ENCODE peak calls at places on chromosomes 7 and 10, in eight cellular contexts. G, K, M, S, H, P, J and R are unnamed samples.

GRCh38 chr7:43674559-43675436 is 54.5 kb downstream of the COA1 start:
- DNase-seq in G (no peak), K (no peak), M (peak; percentile 93), S (no peak), H (no peak), P (no peak), J (peak; percentile 93), R (peak; percentile 33)

GRCh38 chr10:117552156-117552620 is 9.6 kb downstream of the EMX2 start:
- DNase-seq in G (no peak), K (no peak), M (peak; percentile 65), S (peak; percentile 88), H (peak; percentile 67), P (no peak), J (no peak), R (no peak)

GRCh38 chr10:121134711-121135110 is 283.5 kb downstream of the WDR11 start:
- DNase-seq in G (no peak), K (no peak), M (no peak), S (no peak), H (no peak), P (no peak), J (no peak), R (no peak)

GRCh38 chr10:4740471-4740870 is 85.5 kb upstream of the AKR1E2 start:
- DNase-seq in G (no peak), K (no peak), M (peak; percentile 36), S (no peak), H (no peak), P (no peak), J (no peak), R (no peak)

GRCh38 chr10:20714518-20714917 is 182.6 kb downstream of the NEBL start:
- DNase-seq in G (no peak), K (no peak), M (no peak), S (no peak), H (no peak), P (no peak), J (no peak), R (no peak)

GRCh38 chr10:102752934-102753664 is 9.4 kb downstream of the WBP1L start:
- DNase-seq in G (no peak), K (no peak), M (peak; percentile 86), S (peak; percentile 69), H (peak; percentile 75), P (no peak), J (peak; percentile 64), R (no peak)

GRCh38 chr7:38932509-38933168 is 23.6 kb upstream of the VPS41 start:
- DNase-seq in G (no peak), K (peak; percentile 64), M (peak; percentile 64), S (peak; percentile 82), H (peak; percentile 88), P (peak; percentile 70), J (peak; percentile 65), R (peak; percentile 58)

GRCh38 chr7:90931996-90932912 is 332.0 kb upstream of the FZD1 start:
- DNase-seq in G (no peak), K (no peak), M (peak; percentile 11), S (no peak), H (no peak), P (no peak), J (no peak), R (no peak)

GRCh38 chr7:54996391-54996790 is 22.4 kb upstream of the EGFR start:
- DNase-seq in G (no peak), K (no peak), M (peak; percentile 8), S (no peak), H (no peak), P (no peak), J (no peak), R (no peak)

GRCh38 chr10:58806970-58807630 is 294.4 kb downstream of the BICC1 start:
- DNase-seq in G (no peak), K (no peak), M (peak; percentile 48), S (no peak), H (no peak), P (no peak), J (no peak), R (no peak)

GRCh38 chr10:113853577-113854018 is 284 bp downstream of the DCLRE1A start:
- DNase-seq in G (no peak), K (no peak), M (peak; percentile 44), S (no peak), H (no peak), P (peak; percentile 14), J (no peak), R (peak; percentile 50)

GRCh38 chr7:71521506-71521905 is 389.6 kb downstream of the GALNT17 start:
- DNase-seq in G (peak; percentile 64), K (peak; percentile 19), M (peak; percentile 73), S (no peak), H (no peak), P (no peak), J (no peak), R (peak; percentile 6)

GRCh38 chr10:79355420-79356010 is 8.2 kb downstream of the PPIF start:
- DNase-seq in G (no peak), K (no peak), M (no peak), S (no peak), H (no peak), P (no peak), J (no peak), R (no peak)

GRCh38 chr7:139728203-139728602 is 49.6 kb downstream of the HIPK2 start:
- DNase-seq in G (no peak), K (no peak), M (no peak), S (no peak), H (no peak), P (no peak), J (no peak), R (no peak)
- H3K4me1 ChIP-seq in G (peaks cover 41% of the 10 kb centered on the region), K (peaks cover 13% of the 10 kb centered on the region), M (peaks cover 72% of the 10 kb centered on the region), S (peaks cover 20% of the 10 kb centered on the region), H (peaks cover 9% of the 10 kb centered on the region), P (peaks cover 3% of the 10 kb centered on the region), J (peaks cover 72% of the 10 kb centered on the region), R (peaks cover 62% of the 10 kb centered on the region)

GRCh38 chr7:100879685-100880261 is 4.9 kb downstream of the SRRT start:
- DNase-seq in G (no peak), K (no peak), M (no peak), S (peak; percentile 50), H (no peak), P (no peak), J (no peak), R (no peak)
- H3K4me1 ChIP-seq in G (peaks cover 37% of the 10 kb centered on the region), K (peaks cover 12% of the 10 kb centered on the region), M (peaks cover 18% of the 10 kb centered on the region), S (peaks cover 30% of the 10 kb centered on the region), H (peaks cover 8% of the 10 kb centered on the region), P (peaks cover 4% of the 10 kb centered on the region), J (peaks cover 9% of the 10 kb centered on the region), R (peaks cover 38% of the 10 kb centered on the region)

GRCh38 chr7:150980663-150981062 is 2.5 kb upstream of the KCNH2 start:
- DNase-seq in G (no peak), K (no peak), M (no peak), S (peak; percentile 77), H (peak; percentile 83), P (no peak), J (no peak), R (no peak)
- H3K4me1 ChIP-seq in G (peaks cover 22% of the 10 kb centered on the region), K (no peaks in the 10 kb centered on the region), M (no peaks in the 10 kb centered on the region), S (peaks cover 36% of the 10 kb centered on the region), H (peaks cover 34% of the 10 kb centered on the region), P (peaks cover 29% of the 10 kb centered on the region), J (peaks cover 32% of the 10 kb centered on the region), R (peaks cover 18% of the 10 kb centered on the region)

DNA sequence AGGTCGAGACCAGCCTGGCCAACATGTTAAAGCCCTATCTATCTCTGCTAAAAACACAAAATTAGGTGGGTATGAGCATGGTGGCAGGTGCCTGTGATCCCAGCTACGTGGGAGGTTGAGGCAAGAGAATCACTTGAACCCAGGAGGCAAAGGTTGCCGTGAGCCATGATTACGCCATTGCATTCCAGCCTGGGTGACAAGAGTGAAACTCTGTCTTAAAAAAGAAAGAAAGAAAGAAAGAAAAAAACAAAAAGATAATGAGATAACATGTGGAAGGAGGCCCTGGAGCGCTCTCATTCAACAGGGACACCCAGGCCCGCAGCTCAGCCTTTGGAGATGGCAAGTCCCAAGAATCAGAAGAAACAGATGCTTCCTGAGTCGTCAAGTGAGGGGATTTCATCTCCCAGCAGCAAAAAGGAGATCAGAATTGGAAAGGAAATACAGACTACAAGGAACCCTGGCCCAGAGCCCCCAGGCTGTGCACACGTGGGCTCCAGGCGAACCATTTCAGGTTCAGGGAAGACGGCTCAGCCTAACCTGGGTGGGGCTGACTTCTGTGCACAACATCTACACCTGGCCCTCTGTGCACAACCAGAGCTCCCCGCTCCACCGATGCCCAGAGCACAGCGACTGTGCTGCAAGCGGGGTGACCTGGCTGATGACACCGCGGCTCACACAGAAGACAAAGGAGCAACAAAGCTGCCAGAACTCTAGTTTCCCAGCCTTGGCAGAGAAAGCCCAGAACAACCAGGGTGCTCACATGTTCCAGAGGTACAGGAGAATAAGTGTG is 33.2 kb downstream of the GNA12 start:
- DNase-seq in G (no peak), K (no peak), M (no peak), S (no peak), H (peak; percentile 6), P (no peak), J (no peak), R (no peak)
- H3K4me1 ChIP-seq in G (peaks cover 11% of the 10 kb centered on the region), K (no peaks in the 10 kb centered on the region), M (peaks cover 18% of the 10 kb centered on the region), S (peaks cover 13% of the 10 kb centered on the region), H (peaks cover 71% of the 10 kb centered on the region), P (no peaks in the 10 kb centered on the region), J (peaks cover 40% of the 10 kb centered on the region), R (no peaks in the 10 kb centered on the region)